ENCODE peak calls at places on chromosomes 4 and X, in four cellular contexts. M is activated CD4-positive, alpha-beta T cell treated with anti-CD3 and anti-CD28 coated beads, Interleukin-2, amount 50 U/mL, for 24 hours; Y is GDM1; K is GM06990. G is an unnamed sample.

GRCh38 chr4:94486372-94486801 is 34.6 kb downstream of the PDLIM5 start:
- DNase-seq in M (no peak), Y (no peak), K (no peak), G (no peak)

GRCh38 chr4:17494258-17494657 is 17.6 kb downstream of the QDPR start:
- DNase-seq in M (no peak), Y (no peak), K (no peak), G (no peak)

GRCh38 chr4:6228158-6229067 is 28.1 kb upstream of the JAKMIP1 start:
- DNase-seq in M (no peak), Y (no peak), K (no peak), G (no peak)

GRCh38 chrX:67604979-67605703 is 61.3 kb downstream of the AR start:
- DNase-seq in M (no peak), Y (no peak), K (no peak), G (no peak)

GRCh38 chrX:42519666-42520231 is 258.2 kb downstream of the PPP1R2C start:
- DNase-seq in M (no peak), Y (no peak), K (no peak), G (no peak)

GRCh38 chr4:15906024-15906443 is 32.5 kb downstream of the FGFBP1 start:
- DNase-seq in M (no peak), Y (no peak), K (no peak), G (no peak)

GRCh38 chr4:53441564-53441963 is 64.1 kb downstream of the FIP1L1 start:
- DNase-seq in M (no peak), Y (no peak), K (no peak), G (no peak)

GRCh38 chr4:168631241-168632151 is 134.6 kb downstream of the PALLD start:
- DNase-seq in M (no peak), Y (no peak), K (peak; percentile 13), G (peak; percentile 72)

GRCh38 chr4:84381759-84382158 is 117.3 kb downstream of the NKX6-1 start:
- DNase-seq in M (no peak), Y (no peak), K (no peak), G (no peak)

GRCh38 chr4:8643986-8644385 is 51.4 kb downstream of the CPZ start:
- DNase-seq in M (no peak), Y (no peak), K (no peak), G (no peak)

GRCh38 chrX:110915120-110915519 is 119.5 kb upstream of the CHRDL1 start:
- DNase-seq in M (no peak), Y (no peak), K (no peak), G (no peak)

GRCh38 chr4:79661196-79661595 is 253.2 kb upstream of the GK2 start:
- DNase-seq in M (no peak), Y (no peak), K (no peak), G (no peak)

GRCh38 chr4:183492791-183493221 is 12.1 kb upstream of the ING2 start:
- DNase-seq in M (no peak), Y (no peak), K (no peak), G (no peak)

GRCh38 chr4:80566203-80566872 is 230.8 kb downstream of the CFAP299 start:
- DNase-seq in M (no peak), Y (no peak), K (no peak), G (no peak)

GRCh38 chr4:66574145-66574978 is 904.1 kb upstream of the EPHA5 start:
- DNase-seq in M (no peak), Y (no peak), K (no peak), G (no peak)